ENCODE peak calls at places on chromosomes 6 and 20, in six cellular contexts. I, T, A, W, E and F are unnamed samples.

GRCh38 chr6:137767931-137768690 is 98.9 kb upstream of the TNFAIP3 start:
- DNase-seq in I (no peak), T (no peak), A (no peak), W (peak; percentile 29), E (no peak), F (no peak)

GRCh38 chr6:154433477-154434241 is 76.8 kb downstream of the CNKSR3 start:
- DNase-seq in I (no peak), T (no peak), A (peak; percentile 53), W (peak; percentile 43), E (no peak), F (peak; percentile 49)

GRCh38 chr6:90375681-90376439 is 79.2 kb upstream of the BACH2 start:
- DNase-seq in I (no peak), T (no peak), A (no peak), W (no peak), E (no peak), F (no peak)

GRCh38 chr6:16420715-16421461 is 182.5 kb downstream of the GMPR start:
- DNase-seq in I (no peak), T (no peak), A (no peak), W (no peak), E (no peak), F (no peak)

GRCh38 chr6:11272491-11273192 is 40.2 kb upstream of the NEDD9 start:
- DNase-seq in I (no peak), T (peak; percentile 4), A (no peak), W (no peak), E (no peak), F (no peak)

GRCh38 chr20:21238400-21238799 is 64.7 kb upstream of the XRN2 start:
- DNase-seq in I (no peak), T (no peak), A (no peak), W (no peak), E (no peak), F (no peak)

GRCh38 chr6:39225946-39226437 is 3.3 kb downstream of the KCNK5 start:
- DNase-seq in I (no peak), T (no peak), A (no peak), W (peak; percentile 88), E (no peak), F (no peak)

GRCh38 chr6:142605922-142606321 is 304.1 kb downstream of the ADGRG6 start:
- DNase-seq in I (no peak), T (no peak), A (no peak), W (no peak), E (no peak), F (peak; percentile 10)

GRCh38 chr20:7772376-7772775 is 167.9 kb downstream of the HAO1 start:
- DNase-seq in I (no peak), T (no peak), A (no peak), W (no peak), E (no peak), F (peak; percentile 48)

GRCh38 chr6:163414367-163415175 is at the start of gene QKI:
- DNase-seq in I (peak; percentile 55), T (no peak), A (peak; percentile 59), W (peak; percentile 91), E (no peak), F (peak; percentile 67)

GRCh38 chr6:130965657-130966056 is 97.4 kb downstream of the EPB41L2 start:
- DNase-seq in I (no peak), T (no peak), A (no peak), W (no peak), E (no peak), F (no peak)

GRCh38 chr6:14810021-14810420 is 435.8 kb upstream of the JARID2 start:
- DNase-seq in I (no peak), T (no peak), A (no peak), W (no peak), E (no peak), F (no peak)

GRCh38 chr6:14814016-14814415 is 431.9 kb upstream of the JARID2 start:
- DNase-seq in I (no peak), T (no peak), A (no peak), W (no peak), E (no peak), F (no peak)

GRCh38 chr6:14807971-14808370 is 437.9 kb upstream of the JARID2 start:
- DNase-seq in I (no peak), T (no peak), A (no peak), W (no peak), E (no peak), F (no peak)

GRCh38 chr6:14816106-14816864 is 429.6 kb upstream of the JARID2 start:
- DNase-seq in I (no peak), T (no peak), A (no peak), W (peak; percentile 30), E (no peak), F (no peak)

GRCh38 chr6:14811760-14812428 is 434.0 kb upstream of the JARID2 start:
- DNase-seq in I (no peak), T (no peak), A (no peak), W (no peak), E (no peak), F (no peak)
- TF ChIP-seq MAX in I (no peak), T (no peak), A (no peak), W (no peak), E (no peak), F (no peak)

GRCh38 chr20:53227523-53227922 is 255.4 kb downstream of the TSHZ2 start:
- DNase-seq in I (no peak), T (no peak), A (no peak), W (no peak), E (no peak), F (no peak)
- TF ChIP-seq JUN in I (no peak), T (no peak), A (no peak), W (no peak), E (no peak), F (no peak)

GRCh38 chr6:70667256-70667710 is 400 bp upstream of the SMAP1 start:
- DNase-seq in I (no peak), T (no peak), A (no peak), W (no peak), E (no peak), F (no peak)
- TF ChIP-seq MAX in I (no peak), T (no peak), A (no peak), W (no peak), E (no peak), F (no peak)

GRCh38 chr20:38392356-38392755 is 42.8 kb downstream of the SNHG17 start:
- DNase-seq in I (no peak), T (no peak), A (no peak), W (peak; percentile 24), E (no peak), F (no peak)
- TF ChIP-seq JUN in I (no peak), T (no peak), A (no peak), W (no peak), E (no peak), F (no peak)

DNA sequence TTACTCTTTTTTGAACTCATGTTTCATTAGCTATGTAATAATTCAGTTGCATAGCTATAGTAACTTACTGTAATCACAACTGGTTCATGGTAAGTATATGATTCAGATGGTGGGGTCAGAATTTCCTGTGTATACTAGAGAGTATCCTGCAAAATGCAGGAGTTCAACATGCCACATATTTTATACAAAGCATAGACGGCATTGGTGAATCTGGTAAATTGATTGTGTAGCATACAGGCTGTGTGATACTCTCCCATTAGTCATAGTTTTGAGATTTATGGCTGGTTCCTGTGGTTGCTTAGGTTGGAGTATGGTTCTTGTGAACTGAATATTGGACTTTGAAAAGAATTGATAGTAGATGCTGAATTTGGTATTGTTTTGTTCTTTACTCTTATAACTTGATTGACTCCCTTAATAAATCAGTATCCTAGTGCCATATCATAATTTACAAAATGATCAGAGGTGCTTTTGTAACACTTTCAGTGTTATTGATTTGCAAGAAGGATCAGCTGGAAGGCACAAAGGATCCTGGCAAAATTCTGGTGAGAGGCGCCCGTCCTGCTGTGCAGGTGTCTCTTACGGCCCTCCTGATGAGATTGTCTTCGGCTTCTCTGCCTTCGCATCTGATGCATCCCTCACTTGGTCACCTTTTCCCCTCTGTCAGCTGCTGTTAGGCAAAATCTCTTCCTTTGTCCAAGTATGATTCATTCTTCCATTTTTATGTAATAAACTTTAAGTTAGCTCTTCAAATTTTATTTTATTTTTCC is 22.6 kb downstream of the SNX9 start:
- DNase-seq in I (no peak), T (no peak), A (no peak), W (no peak), E (no peak), F (peak; percentile 70)
- TF ChIP-seq MAX in I (no peak), T (no peak), A (no peak), W (no peak), E (no peak), F (no peak)